ENCODE peak calls at places on chromosomes 5 and 9, in ten cellular contexts. U, T, X, Y, Z, G, C, W, E and A are unnamed samples. For H3K4me1, the result is how much of the 10 kb centered on the place peaks cover.

GRCh38 chr5:147240266-147240985 is 5.6 kb downstream of the STK32A start:
- DNase-seq in U (no peak), T (no peak), X (no peak), Y (no peak), Z (no peak), G (no peak), C (no peak), W (no peak), E (no peak), A (no peak)

GRCh38 chr5:81209869-81210268 is 23.3 kb upstream of the CKMT2 start:
- DNase-seq in U (no peak), T (no peak), X (no peak), Y (no peak), Z (no peak), G (no peak), C (no peak), W (no peak), E (no peak), A (no peak)

GRCh38 chr9:134287591-134288518 is 38.4 kb upstream of the RXRA start:
- DNase-seq in U (peak), T (no peak), X (peak), Y (no peak), Z (no peak), G (no peak), C (no peak), W (no peak), E (no peak), A (no peak)

GRCh38 chr9:76886318-76886717 is 19.6 kb downstream of the PRUNE2 start:
- DNase-seq in U (no peak), T (no peak), X (no peak), Y (no peak), Z (no peak), G (no peak), C (no peak), W (no peak), E (no peak), A (no peak)

GRCh38 chr5:59231221-59231931 is 648.5 kb downstream of the RAB3C start:
- DNase-seq in U (no peak), T (no peak), X (no peak), Y (no peak), Z (no peak), G (no peak), C (no peak), W (no peak), E (no peak), A (no peak)

GRCh38 chr9:127562271-127562780 is 49.8 kb upstream of the STXBP1 start:
- DNase-seq in U (no peak), T (no peak), X (no peak), Y (no peak), Z (no peak), G (no peak), C (no peak), W (no peak), E (no peak), A (no peak)

GRCh38 chr9:13429271-13429670 is 149.8 kb upstream of the MPDZ start:
- DNase-seq in U (no peak), T (no peak), X (no peak), Y (no peak), Z (no peak), G (no peak), C (no peak), W (no peak), E (no peak), A (no peak)

GRCh38 chr5:171524461-171524860 is 105.0 kb downstream of the FGF18 start:
- DNase-seq in U (no peak), T (peak), X (no peak), Y (no peak), Z (no peak), G (no peak), C (no peak), W (no peak), E (no peak), A (no peak)

GRCh38 chr5:173496129-173496882 is 120.1 kb downstream of the BOD1 start:
- DNase-seq in U (peak), T (peak), X (no peak), Y (peak), Z (no peak), G (no peak), C (no peak), W (no peak), E (no peak), A (no peak)

GRCh38 chr5:87400305-87400899 is 12.3 kb downstream of the CCNH start:
- DNase-seq in U (no peak), T (no peak), X (no peak), Y (no peak), Z (peak), G (no peak), C (peak), W (peak), E (peak), A (peak)

GRCh38 chr9:91059713-91060112 is 258.1 kb downstream of the SYK start:
- DNase-seq in U (no peak), T (no peak), X (no peak), Y (peak), Z (no peak), G (no peak), C (no peak), W (no peak), E (peak), A (no peak)

GRCh38 chr9:87307810-87308209 is 189.9 kb upstream of the DAPK1 start:
- DNase-seq in U (no peak), T (no peak), X (no peak), Y (no peak), Z (no peak), G (no peak), C (no peak), W (no peak), E (no peak), A (no peak)

GRCh38 chr5:105274079-105274478 is 1711.5 kb upstream of the NUDT12 start:
- DNase-seq in U (no peak), T (no peak), X (no peak), Y (no peak), Z (no peak), G (no peak), C (no peak), W (no peak), E (no peak), A (no peak)

GRCh38 chr5:175733017-175733416 is 75.1 kb downstream of the HRH2 start:
- DNase-seq in U (no peak), T (no peak), X (no peak), Y (no peak), Z (no peak), G (no peak), C (no peak), W (no peak), E (no peak), A (no peak)

GRCh38 chr5:175731172-175731571 is 73.3 kb downstream of the HRH2 start:
- DNase-seq in U (no peak), T (no peak), X (no peak), Y (no peak), Z (no peak), G (no peak), C (no peak), W (no peak), E (no peak), A (no peak)

GRCh38 chr5:175729829-175730277 is 72.0 kb downstream of the HRH2 start:
- DNase-seq in U (peak), T (peak), X (peak), Y (peak), Z (peak), G (peak), C (peak), W (peak), E (peak), A (peak)

GRCh38 chr5:175734016-175734415 is 76.1 kb downstream of the HRH2 start:
- DNase-seq in U (no peak), T (no peak), X (no peak), Y (no peak), Z (no peak), G (no peak), C (no peak), W (no peak), E (no peak), A (no peak)

DNA sequence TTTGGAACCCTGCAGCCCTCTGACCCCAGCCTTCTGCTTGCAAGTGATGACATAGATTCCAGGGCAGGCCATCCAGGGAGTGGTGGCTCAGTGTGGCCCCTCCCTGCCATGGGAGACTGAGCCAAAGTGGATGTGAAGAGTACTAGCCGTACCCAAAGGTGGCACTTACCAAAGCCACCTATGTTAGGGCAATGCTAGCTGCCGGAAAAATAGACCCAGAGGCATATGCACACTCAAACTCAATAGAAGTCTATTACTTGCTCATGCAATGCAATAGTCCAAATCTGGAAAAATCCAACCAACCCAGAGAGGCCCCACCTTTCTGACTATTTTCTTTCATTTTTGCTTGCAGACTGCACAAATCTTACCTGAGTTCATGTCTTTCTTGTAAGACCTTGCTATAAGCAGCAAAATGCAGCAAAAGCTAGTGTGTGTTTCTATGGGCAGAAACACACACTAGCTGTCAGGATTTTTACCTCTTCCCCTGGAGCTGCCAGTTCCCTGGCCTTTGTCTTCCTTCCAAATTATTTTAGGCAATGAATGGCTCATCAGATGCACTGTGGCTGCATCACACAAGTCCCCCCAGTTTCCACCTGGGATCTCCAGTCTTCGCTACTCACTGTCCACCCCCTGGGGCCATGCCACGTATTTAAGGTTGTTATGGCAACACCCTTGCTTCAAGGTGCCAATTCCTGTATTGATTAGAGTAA is 74.0 kb downstream of the HRH2 start:
- DNase-seq in U (no peak), T (no peak), X (no peak), Y (no peak), Z (no peak), G (no peak), C (no peak), W (no peak), E (no peak), A (no peak)
- H3K4me3 ChIP-seq in U (no peak), T (no peak), X (no peak), Y (no peak), Z (no peak), G (no peak), C (no peak), W (no peak), E (no peak), A (no peak)

DNA sequence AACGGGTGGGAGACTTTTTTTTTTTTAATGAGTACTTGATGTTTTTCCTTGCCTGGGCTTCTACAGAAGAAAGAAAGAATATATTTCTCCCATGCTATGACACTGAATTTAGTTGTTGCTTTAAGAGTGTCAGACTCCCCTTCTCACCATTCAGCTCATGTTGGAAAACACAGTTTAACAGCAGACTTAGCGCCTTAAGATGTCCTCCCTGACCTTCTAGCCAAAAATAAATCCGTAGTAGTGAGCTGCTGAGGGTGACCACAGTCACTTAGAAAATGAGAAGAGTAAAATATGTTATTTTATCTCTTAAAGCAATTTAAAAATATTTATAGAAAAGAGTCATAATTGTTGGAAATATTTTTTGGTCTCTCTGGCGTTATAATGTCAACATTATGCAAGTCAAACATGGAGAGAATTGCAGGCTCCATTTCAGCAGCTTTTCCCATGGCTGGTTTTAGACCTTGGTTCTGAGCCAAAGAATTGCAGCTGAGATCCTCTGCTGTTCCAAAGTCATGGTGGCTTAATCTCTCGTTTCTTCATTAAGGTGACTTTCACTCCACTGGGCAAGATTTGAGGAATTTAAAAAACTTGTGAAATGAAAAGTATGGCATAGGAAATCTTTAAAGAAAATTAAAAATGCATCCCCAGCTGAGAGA is 143.5 kb downstream of the GHR start:
- DNase-seq in U (no peak), T (no peak), X (no peak), Y (no peak), Z (no peak), G (no peak), C (no peak), W (no peak), E (no peak), A (peak)
- H3K4me1 ChIP-seq in U (under half), T (under half), X (half or more), Y (under half), Z (under half), G (under half), C (under half), W (under half), E (under half), A (under half)

DNA sequence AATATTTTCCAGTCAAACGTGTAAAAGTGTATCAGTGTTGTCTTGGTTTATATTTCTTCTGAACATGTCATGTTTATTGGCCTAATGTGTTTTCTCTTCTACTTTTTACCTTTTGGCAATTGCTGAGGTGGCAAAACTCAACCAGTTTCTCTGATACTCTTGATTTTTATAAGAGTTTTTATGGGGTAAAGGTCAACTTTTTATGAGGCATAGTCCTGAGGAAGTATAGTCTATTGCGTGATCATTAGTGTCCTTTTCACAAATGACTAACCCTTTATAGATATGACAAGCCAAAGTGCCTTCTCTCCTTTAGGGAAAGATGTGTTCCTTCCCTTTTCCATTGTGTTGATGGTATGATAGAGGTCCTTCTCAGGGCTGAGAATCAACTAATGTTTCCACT is 32.9 kb downstream of the OCLN start:
- DNase-seq in U (no peak), T (no peak), X (no peak), Y (no peak), Z (no peak), G (no peak), C (no peak), W (no peak), E (no peak), A (no peak)
- H3K27ac ChIP-seq in U (no peak), T (no peak), X (no peak), Y (no peak), Z (no peak), G (no peak), C (no peak), W (no peak), E (no peak), A (no peak)

GRCh38 chr5:64939772-64940510 is 171.2 kb downstream of the CWC27 start:
- DNase-seq in U (peak), T (no peak), X (no peak), Y (no peak), Z (peak), G (no peak), C (peak), W (no peak), E (no peak), A (no peak)
- H3K4me3 ChIP-seq in U (no peak), T (no peak), X (no peak), Y (no peak), Z (peak), G (peak), C (no peak), W (no peak), E (no peak), A (no peak)

GRCh38 chr5:177371120-177371537 is 13.1 kb upstream of the SLC34A1 start:
- DNase-seq in U (no peak), T (no peak), X (no peak), Y (no peak), Z (no peak), G (no peak), C (no peak), W (no peak), E (no peak), A (no peak)
- H3K4me1 ChIP-seq in U (under half), T (under half), X (under half), Y (under half), Z (under half), G (under half), C (under half), W (under half), E (under half), A (under half)

GRCh38 chr9:29514862-29515261 is 1941.6 kb upstream of the C9orf72 start:
- DNase-seq in U (no peak), T (no peak), X (no peak), Y (no peak), Z (no peak), G (no peak), C (no peak), W (no peak), E (no peak), A (no peak)

GRCh38 chr9:29511680-29512079 is 1938.4 kb upstream of the C9orf72 start:
- DNase-seq in U (no peak), T (no peak), X (no peak), Y (no peak), Z (no peak), G (no peak), C (no peak), W (no peak), E (no peak), A (no peak)

GRCh38 chr9:29514336-29514735 is 1941.1 kb upstream of the C9orf72 start:
- DNase-seq in U (peak), T (no peak), X (no peak), Y (no peak), Z (peak), G (no peak), C (no peak), W (no peak), E (peak), A (no peak)
- H3K27ac ChIP-seq in U (no peak), T (no peak), X (no peak), Y (no peak), Z (no peak), G (no peak), C (no peak), W (no peak), E (no peak), A (no peak)